ENCODE peak calls at places on chromosomes 5 and 9, in six cellular contexts. I is body of pancreas, J is hepatic stellate cell, X is RWPE1, S is NCI-H82, A is T-helper 1 cell. P is an unnamed sample.

GRCh38 chr5:150584561-150585335 is 55.7 kb upstream of the SYNPO start:
- DNase-seq in J (no peak), I (no peak), X (no peak), A (no peak), S (no peak), P (no peak)

GRCh38 chr5:62432618-62433064 is 20.1 kb downstream of the IPO11 start:
- DNase-seq in J (no peak), I (no peak), S (no peak), X (no peak), A (no peak), P (no peak)

GRCh38 chr5:167833456-167833855 is 458.0 kb upstream of the WWC1 start:
- DNase-seq in X (no peak), A (no peak), I (no peak), J (no peak), S (no peak), P (no peak)

GRCh38 chr5:14440223-14440597 is 141.4 kb upstream of the OTULINL start:
- DNase-seq in A (no peak), I (no peak), J (no peak), S (no peak), X (no peak), P (no peak)

GRCh38 chr5:157670662-157671591 is at the start of gene C5orf52:
- DNase-seq in X (peak; percentile 39), I (peak; percentile 51), S (no peak), A (no peak), J (peak; percentile 44), P (no peak)

GRCh38 chr5:91443028-91443427 is 59.9 kb upstream of the ARRDC3 start:
- DNase-seq in A (no peak), X (no peak), I (no peak), J (peak; percentile 6), S (no peak), P (no peak)

GRCh38 chr5:40134883-40135520 is 544.7 kb upstream of the PTGER4 start:
- DNase-seq in X (no peak), A (no peak), I (no peak), S (no peak), J (no peak), P (no peak)

GRCh38 chr9:92359380-92360007 is 33.7 kb downstream of the CENPP start:
- DNase-seq in X (no peak), S (peak; percentile 6), J (no peak), I (no peak), A (no peak), P (no peak)

GRCh38 chr5:74136276-74136675 is 504.3 kb downstream of the ENC1 start:
- DNase-seq in S (no peak), J (no peak), I (peak; percentile 52), A (no peak), X (no peak), P (no peak)

GRCh38 chr9:78811562-78812276 is 514.8 kb downstream of the PSAT1 start:
- DNase-seq in I (no peak), A (no peak), S (no peak), X (peak; percentile 63), J (no peak), P (no peak)

GRCh38 chr9:79195904-79196303 is 375.9 kb upstream of the TLE4 start:
- DNase-seq in J (peak; percentile 39), X (no peak), A (no peak), S (no peak), I (no peak), P (no peak)

GRCh38 chr9:131034268-131034667 is 25.3 kb downstream of the LAMC3 start:
- DNase-seq in I (no peak), A (no peak), X (no peak), S (no peak), J (no peak), P (no peak)

GRCh38 chr5:164009628-164010027 is 504.2 kb downstream of the MAT2B start:
- DNase-seq in A (no peak), I (no peak), X (no peak), S (no peak), J (no peak), P (no peak)

GRCh38 chr9:89593776-89594427 is 10.9 kb upstream of the GADD45G start:
- DNase-seq in J (peak; percentile 32), X (peak; percentile 47), S (peak; percentile 83), A (peak; percentile 23), I (peak; percentile 63), P (peak; percentile 56)

GRCh38 chr9:136341769-136342168 is 14.4 kb downstream of the GPSM1 start:
- DNase-seq in X (no peak), S (no peak), A (no peak), J (no peak), I (no peak), P (no peak)

GRCh38 chr9:120985759-120986353 is 59.3 kb upstream of the TRAF1 start:
- DNase-seq in A (no peak), J (peak; percentile 15), X (peak; percentile 62), I (no peak), S (peak; percentile 75), P (no peak)

GRCh38 chr5:131252824-131253171 is 11.1 kb upstream of the CDC42SE2 start:
- DNase-seq in J (no peak), I (no peak), A (peak; percentile 64), X (no peak), S (no peak), P (peak; percentile 79)

GRCh38 chr9:17611921-17612320 is 33.1 kb downstream of the SH3GL2 start:
- DNase-seq in S (no peak), X (no peak), J (no peak), I (no peak), A (no peak), P (no peak)

GRCh38 chr5:91103353-91104061 is 279.6 kb downstream of the ARRDC3 start:
- DNase-seq in S (no peak), X (no peak), A (no peak), J (no peak), I (no peak), P (no peak)

GRCh38 chr5:56671571-56671970 is 143.8 kb upstream of the MAP3K1 start:
- DNase-seq in J (no peak), S (no peak), X (no peak), I (no peak), A (no peak), P (no peak)

GRCh38 chr5:84688566-84688965 is 303.9 kb upstream of the EDIL3 start:
- DNase-seq in S (no peak), X (peak; percentile 17), I (no peak), J (no peak), A (no peak), P (no peak)

GRCh38 chr5:97151370-97151769 is 9.0 kb upstream of the LIX1 start:
- DNase-seq in X (no peak), J (no peak), I (no peak), A (no peak), S (no peak), P (no peak)

GRCh38 chr9:1916676-1917075 is 98.5 kb upstream of the SMARCA2 start:
- DNase-seq in X (no peak), J (no peak), S (no peak), I (no peak), A (no peak), P (no peak)

GRCh38 chr5:106205916-106206571 is 1464.7 kb downstream of the EFNA5 start:
- DNase-seq in A (no peak), I (no peak), S (no peak), J (no peak), X (no peak), P (no peak)

GRCh38 chr5:146662229-146662628 is 146.2 kb upstream of the GPR151 start:
- DNase-seq in S (peak; percentile 35), X (peak; percentile 26), J (no peak), A (no peak), I (no peak), P (no peak)

GRCh38 chr5:137287564-137287963 is 211.6 kb downstream of the SPOCK1 start:
- DNase-seq in S (no peak), A (no peak), J (no peak), I (no peak), X (no peak), P (no peak)

GRCh38 chr5:1053391-1054017 is 44.9 kb downstream of the NKD2 start:
- DNase-seq in J (no peak), X (no peak), A (no peak), S (no peak), I (no peak), P (no peak)

GRCh38 chr5:179262126-179262920 is 82.9 kb downstream of the ADAMTS2 start:
- DNase-seq in X (no peak), J (no peak), S (no peak), A (no peak), I (no peak), P (no peak)

P was measured in activated T-helper 2 cell treated with anti-CD3 and anti-CD28 coated beads, Interferon-gamma antibody, Interleukin-2, Interleukin-4, amounts not matched to agents 10 μg/mL and 5 μg/mL and 100 μg/mL, durations not matched to agents 14 hours and 24 hours and 36 hours.